ENCODE peak calls at places on chromosome X, in seven cellular contexts. P is mammary epithelial cell, B is thoracic aorta, E is body of pancreas, U is stomach, L is psoas muscle, D is heart right ventricle. F is an unnamed sample.
A peak's percentile ranks its signal among the peaks of the same experiment; 100 is the strongest.

GRCh38 chrX:110118535-110118934 is 115.6 kb downstream of the TMEM164 start:
- DNase-seq in P (no peak), B (no peak), E (no peak), U (no peak), L (no peak), D (no peak), F (no peak)

GRCh38 chrX:111875881-111876280 is at the start of gene TRPC5OS:
- DNase-seq in P (no peak), B (no peak), E (no peak), U (no peak), L (no peak), D (no peak), F (no peak)

GRCh38 chrX:24023972-24024664 is 2.9 kb downstream of the KLHL15 start:
- DNase-seq in P (peak; percentile 8), B (no peak), E (no peak), U (no peak), L (no peak), D (no peak), F (no peak)

GRCh38 chrX:43949669-43950068 is 23.5 kb downstream of the NDP start:
- DNase-seq in P (no peak), B (no peak), E (no peak), U (no peak), L (peak; percentile 16), D (peak; percentile 32), F (no peak)

GRCh38 chrX:716136-716535 is 85.5 kb downstream of the SHOX start:
- DNase-seq in P (no peak), B (no peak), E (no peak), U (no peak), L (no peak), D (no peak), F (no peak)

GRCh38 chrX:106894978-106895452 is 8.1 kb downstream of the RIPPLY1 start:
- DNase-seq in P (peak; percentile 73), B (no peak), E (no peak), U (no peak), L (peak; percentile 23), D (peak; percentile 9), F (no peak)

GRCh38 chrX:39324233-39324632 is 523.0 kb downstream of the MID1IP1 start:
- DNase-seq in P (no peak), B (no peak), E (no peak), U (no peak), L (no peak), D (no peak), F (no peak)

GRCh38 chrX:136584545-136584944 is 52.5 kb downstream of the VGLL1 start:
- DNase-seq in P (no peak), B (no peak), E (no peak), U (no peak), L (no peak), D (no peak), F (no peak)

GRCh38 chrX:100663651-100664050 is 19.7 kb downstream of the SRPX2 start:
- DNase-seq in P (peak; percentile 48), B (no peak), E (no peak), U (no peak), L (no peak), D (no peak), F (no peak)

GRCh38 chrX:112840382-112841113 is at the start of gene AMOT:
- DNase-seq in P (peak; percentile 26), B (no peak), E (peak; percentile 69), U (peak; percentile 71), L (peak; percentile 79), D (peak; percentile 79), F (peak; percentile 16)

GRCh38 chrX:37603938-37604409 is 32.5 kb downstream of the LANCL3 start:
- DNase-seq in P (peak; percentile 5), B (no peak), E (peak; percentile 10), U (peak; percentile 28), L (no peak), D (peak; percentile 19), F (no peak)

GRCh38 chrX:52265713-52266112 is 81.0 kb downstream of the MAGED4 start:
- DNase-seq in P (no peak), B (no peak), E (no peak), U (no peak), L (no peak), D (no peak), F (no peak)

GRCh38 chrX:27679281-27679680 is 89.1 kb downstream of the DCAF8L2 start:
- DNase-seq in P (peak; percentile 36), B (no peak), E (no peak), U (no peak), L (no peak), D (no peak), F (no peak)

GRCh38 chrX:23493941-23494374 is 159.3 kb downstream of the PTCHD1 start:
- DNase-seq in P (peak; percentile 60), B (no peak), E (peak; percentile 64), U (peak; percentile 69), L (no peak), D (no peak), F (no peak)

GRCh38 chrX:31499120-31499519 is 427.3 kb upstream of the FTHL17 start:
- DNase-seq in P (peak; percentile 50), B (no peak), E (no peak), U (no peak), L (no peak), D (no peak), F (no peak)

GRCh38 chrX:32851556-32851955 is 359.8 kb downstream of the DMD start:
- DNase-seq in P (no peak), B (no peak), E (no peak), U (no peak), L (peak; percentile 11), D (no peak), F (no peak)

GRCh38 chrX:118724352-118724751 is 3.1 kb upstream of the IL13RA1 start:
- DNase-seq in P (no peak), B (no peak), E (no peak), U (no peak), L (no peak), D (no peak), F (no peak)

GRCh38 chrX:155997436-155997835 is at the start of gene IL9R:
- DNase-seq in P (no peak), B (no peak), E (no peak), U (no peak), L (no peak), D (no peak), F (no peak)

GRCh38 chrX:12065251-12065650 is 73.0 kb upstream of the FRMPD4 start:
- DNase-seq in P (peak; percentile 62), B (no peak), E (no peak), U (no peak), L (no peak), D (no peak), F (no peak)

GRCh38 chrX:71941771-71942170 is 31.1 kb downstream of the NHSL2 start:
- DNase-seq in P (no peak), B (no peak), E (no peak), U (no peak), L (peak; percentile 37), D (peak; percentile 24), F (no peak)

GRCh38 chrX:115036029-115036428 is 18.6 kb upstream of the IL13RA2 start:
- DNase-seq in P (no peak), B (no peak), E (no peak), U (no peak), L (no peak), D (no peak), F (no peak)
- H3K27ac ChIP-seq in P (no peak overlapping the region), B (no peak overlapping the region), E (no peak overlapping the region), U (no peak overlapping the region), L (no peak overlapping the region), D (no peak overlapping the region), F (no peak overlapping the region)

DNA sequence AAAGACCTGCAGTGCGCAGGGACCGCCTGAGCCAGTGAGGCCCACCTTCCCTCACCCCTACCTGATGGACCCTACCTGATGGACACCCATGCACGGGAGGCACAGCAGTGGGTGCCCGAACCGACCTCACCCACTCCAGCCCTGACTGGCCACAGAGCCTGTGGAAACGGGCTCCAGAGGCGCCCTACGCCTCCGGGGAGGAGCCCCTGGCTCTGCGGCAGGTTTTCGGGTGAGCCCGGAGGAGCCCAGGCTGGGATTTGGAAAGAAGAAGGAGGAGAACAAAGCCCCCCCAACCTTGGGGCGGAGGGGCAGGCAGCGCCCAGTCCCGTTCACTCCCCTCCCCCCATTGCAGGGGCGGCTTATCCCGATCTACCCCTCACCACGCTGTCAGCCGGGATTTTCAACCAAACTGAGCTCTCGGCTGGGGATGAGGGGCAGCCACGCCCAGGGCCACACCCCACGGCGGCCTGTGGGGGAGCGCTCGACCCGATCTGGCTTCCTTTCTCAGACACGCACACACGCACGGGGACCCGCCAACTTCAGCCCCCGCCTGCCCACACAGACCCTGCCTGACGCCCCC is 675 bp downstream of the L1CAM start:
- DNase-seq in P (no peak), B (no peak), E (no peak), U (no peak), L (no peak), D (no peak), F (no peak)
- H3K4me3 ChIP-seq in P (peak overlapping the region; percentile 12), B (no peak overlapping the region), E (no peak overlapping the region), U (peak overlapping the region; percentile 26), L (no peak overlapping the region), D (no peak overlapping the region), F (peak overlapping the region; percentile 9)

GRCh38 chrX:20315140-20315539 is 48.4 kb upstream of the RPS6KA3 start:
- DNase-seq in P (peak; percentile 71), B (no peak), E (no peak), U (no peak), L (no peak), D (no peak), F (no peak)

GRCh38 chrX:20312018-20312417 is 45.3 kb upstream of the RPS6KA3 start:
- DNase-seq in P (no peak), B (no peak), E (no peak), U (no peak), L (no peak), D (no peak), F (no peak)

GRCh38 chrX:20317873-20318272 is 51.2 kb upstream of the RPS6KA3 start:
- DNase-seq in P (no peak), B (no peak), E (peak; percentile 18), U (no peak), L (no peak), D (no peak), F (no peak)

GRCh38 chrX:20311505-20311904 is 44.8 kb upstream of the RPS6KA3 start:
- DNase-seq in P (no peak), B (no peak), E (no peak), U (no peak), L (no peak), D (no peak), F (no peak)

DNA sequence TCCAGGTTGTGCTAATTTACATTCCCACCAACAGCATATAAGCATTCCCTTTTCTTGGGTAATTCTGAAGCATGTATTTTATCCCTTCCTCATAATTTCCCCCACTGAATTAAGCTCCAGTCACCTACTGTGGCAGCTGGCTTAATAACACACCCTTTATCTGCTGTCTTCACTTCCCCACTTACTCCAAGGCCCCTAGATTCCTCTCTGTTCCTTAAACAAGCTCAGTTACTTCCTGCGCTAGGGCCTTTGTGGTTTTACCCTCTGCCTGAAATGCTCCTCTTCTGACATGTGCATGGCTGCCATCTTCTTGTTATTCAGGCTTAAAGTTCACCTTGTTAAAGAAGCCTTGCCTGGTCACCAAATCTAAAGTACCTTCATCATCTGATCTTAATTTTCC is 47.2 kb upstream of the RPS6KA3 start:
- DNase-seq in P (no peak), B (no peak), E (no peak), U (no peak), L (no peak), D (no peak), F (no peak)
- TF ChIP-seq CTCF in P (no peak), B (no peak), E (no peak), U (no peak), L (no peak), D (no peak), F (no peak)

DNA sequence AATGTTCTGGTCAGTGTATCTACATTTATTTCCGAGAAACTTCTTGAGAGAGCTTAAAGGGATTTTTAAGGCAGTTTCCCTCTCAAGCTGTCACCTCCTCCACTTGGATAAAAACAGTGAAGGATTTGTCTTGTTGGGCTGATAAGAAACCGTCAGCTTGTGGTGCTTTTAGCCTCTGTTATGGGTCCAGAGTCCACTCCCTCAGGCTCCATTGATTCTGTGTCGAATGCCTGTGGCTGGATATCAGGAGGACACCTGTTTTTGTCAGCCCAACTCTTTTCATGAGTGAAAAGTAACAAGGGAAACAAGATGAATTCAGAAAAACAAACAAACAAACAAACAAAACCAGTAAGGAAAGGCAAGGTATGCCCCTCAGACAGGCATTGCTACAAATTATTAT is 12.4 kb downstream of the CLCN4 start:
- DNase-seq in P (no peak), B (no peak), E (no peak), U (no peak), L (no peak), D (no peak), F (no peak)
- H3K27ac ChIP-seq in P (no peak overlapping the region), B (no peak overlapping the region), E (no peak overlapping the region), U (no peak overlapping the region), L (peak overlapping the region; percentile 27), D (no peak overlapping the region), F (no peak overlapping the region)